ENCODE peak calls at places on chromosome 18, in four cellular contexts. X is A549, H is AG10803, J is neural progenitor cell. M is an unnamed sample.

GRCh38 chr18:12726774-12727550 is 24.1 kb downstream of the PSMG2 start:
- DNase-seq in X (peak), H (peak), J (peak), M (no peak)

GRCh38 chr18:45567123-45567522 is 48.2 kb upstream of the SLC14A2 start:
- DNase-seq in X (no peak), J (no peak), H (peak), M (peak)

GRCh38 chr18:79406708-79407107 is 11.0 kb downstream of the NFATC1 start:
- DNase-seq in J (no peak), X (no peak), H (no peak), M (no peak)

GRCh38 chr18:56168049-56168781 is 470.2 kb downstream of the TXNL1 start:
- DNase-seq in H (peak), X (no peak), J (peak), M (no peak)

GRCh38 chr18:23752363-23752762 is 63.1 kb downstream of the LAMA3 start:
- DNase-seq in J (no peak), X (no peak), H (no peak), M (no peak)

GRCh38 chr18:78726326-78727056 is 253.1 kb upstream of the SALL3 start:
- DNase-seq in H (no peak), X (no peak), J (no peak), M (no peak)

GRCh38 chr18:46199515-46200147 is 95.4 kb downstream of the HAUS1 start:
- DNase-seq in X (peak), J (no peak), H (peak), M (no peak)

GRCh38 chr18:10878703-10879102 is 270.7 kb downstream of the PIEZO2 start:
- DNase-seq in J (no peak), X (no peak), H (no peak), M (no peak)

GRCh38 chr18:68714356-68714706 is 577 bp downstream of the TMX3 start:
- DNase-seq in J (peak), X (peak), H (no peak), M (no peak)

GRCh38 chr18:34767601-34768027 is 57.5 kb downstream of the DTNA start:
- DNase-seq in H (peak), J (no peak), X (no peak), M (no peak)

GRCh38 chr18:78364123-78364522 is 615.5 kb upstream of the SALL3 start:
- DNase-seq in H (no peak), J (no peak), X (no peak), M (no peak)

GRCh38 chr18:48791636-48792105 is 159.1 kb downstream of the SMAD7 start:
- DNase-seq in H (no peak), J (no peak), X (no peak), M (no peak)

GRCh38 chr18:8207996-8208395 is 401.2 kb upstream of the RAB12 start:
- DNase-seq in X (no peak), H (no peak), J (no peak), M (no peak)

GRCh38 chr18:27604583-27604982 is 419.5 kb upstream of the CHST9 start:
- DNase-seq in X (no peak), H (no peak), J (no peak), M (no peak)

GRCh38 chr18:9095297-9096012 is 7.0 kb upstream of the NDUFV2 start:
- DNase-seq in X (no peak), J (no peak), H (no peak), M (no peak)

GRCh38 chr18:75129717-75130477 is 79.0 kb downstream of the PTGR3 start:
- DNase-seq in H (no peak), X (no peak), J (no peak), M (peak)

GRCh38 chr18:49861659-49862058 is 48.3 kb upstream of the ACAA2 start:
- DNase-seq in H (peak), J (peak), X (no peak), M (no peak)

GRCh38 chr18:11689031-11689971 is at the start of gene GNAL:
- DNase-seq in H (peak), X (peak), J (peak), M (peak)

GRCh38 chr18:70363861-70364260 is 75.0 kb downstream of the SOCS6 start:
- DNase-seq in X (no peak), H (peak), J (no peak), M (no peak)

GRCh38 chr18:7177131-7177744 is 53.7 kb upstream of the LRRC30 start:
- DNase-seq in H (peak), X (peak), J (peak), M (peak)

GRCh38 chr18:23283933-23284430 is 148.7 kb downstream of the CABLES1 start:
- DNase-seq in J (no peak), H (peak), X (peak), M (no peak)

GRCh38 chr18:13003466-13003896 is 12.3 kb downstream of the CEP192 start:
- DNase-seq in X (peak), J (peak), H (peak), M (no peak)

GRCh38 chr18:76491436-76491800 is 3.6 kb downstream of the ZNF516 start:
- DNase-seq in X (peak), J (peak), H (peak), M (no peak)

GRCh38 chr18:8706545-8706980 is 1.2 kb downstream of the MTCL1 start:
- DNase-seq in H (no peak), J (peak), X (no peak), M (no peak)

GRCh38 chr18:57780318-57781127 is 22.6 kb downstream of the ATP8B1 start:
- DNase-seq in X (no peak), J (no peak), H (peak), M (no peak)

GRCh38 chr18:68742206-68742605 is 27.3 kb upstream of the TMX3 start:
- DNase-seq in J (no peak), X (no peak), H (peak), M (no peak)

GRCh38 chr18:48036191-48036590 is 105.7 kb upstream of the SMAD2 start:
- DNase-seq in H (no peak), J (no peak), X (no peak), M (peak)

GRCh38 chr18:955379-956066 is 50.9 kb downstream of the ADCYAP1 start:
- DNase-seq in J (no peak), X (no peak), H (no peak), M (no peak)

GRCh38 chr18:49936821-49937220 is 123.5 kb upstream of the ACAA2 start:
- DNase-seq in X (no peak), J (no peak), H (no peak), M (peak)

GRCh38 chr18:32157580-32157979 is 32.3 kb upstream of the MEP1B start:
- DNase-seq in H (no peak), X (no peak), J (no peak), M (no peak)

GRCh38 chr18:5627756-5628511 is 84.1 kb upstream of the EPB41L3 start:
- DNase-seq in J (no peak), X (no peak), H (no peak), M (no peak)

GRCh38 chr18:5628512-5629255 is 84.9 kb upstream of the EPB41L3 start:
- DNase-seq in X (no peak), J (peak), H (peak), M (peak)

GRCh38 chr18:5630766-5631413 is 87.1 kb upstream of the EPB41L3 start:
- DNase-seq in X (no peak), J (no peak), H (no peak), M (no peak)

GRCh38 chr18:5632041-5632440 is 88.2 kb upstream of the EPB41L3 start:
- DNase-seq in X (no peak), J (no peak), H (no peak), M (no peak)

GRCh38 chr18:5630057-5630765 is 86.4 kb upstream of the EPB41L3 start:
- DNase-seq in X (peak), J (peak), H (peak), M (peak)
- H3K4me3 ChIP-seq in X (peak), J (peak), H (peak), M (peak)

GRCh38 chr18:59515147-59515546 is 156.1 kb upstream of the LMAN1 start:
- DNase-seq in J (no peak), X (no peak), H (no peak), M (no peak)
- H3K4me3 ChIP-seq in J (no peak), X (no peak), H (no peak), M (no peak)

GRCh38 chr18:53408271-53408670 is 816.2 kb downstream of the MBD2 start:
- DNase-seq in J (no peak), X (no peak), H (no peak), M (no peak)
- H3K4me3 ChIP-seq in J (no peak), X (no peak), H (no peak), M (no peak)

GRCh38 chr18:43904209-43904837 is 627.0 kb upstream of the SYT4 start:
- DNase-seq in X (no peak), J (no peak), H (no peak), M (no peak)
- H3K4me3 ChIP-seq in X (no peak), J (no peak), H (no peak), M (no peak)

GRCh38 chr18:3214855-3215637 is 4.7 kb downstream of the MYOM1 start:
- DNase-seq in H (no peak), J (no peak), X (no peak), M (no peak)

GRCh38 chr18:3217930-3218647 is 1.7 kb downstream of the MYOM1 start:
- DNase-seq in H (no peak), X (peak), J (no peak), M (no peak)

GRCh38 chr18:3218817-3219216 is 951 bp downstream of the MYOM1 start:
- DNase-seq in X (no peak), J (no peak), H (no peak), M (no peak)

GRCh38 chr18:3219621-3220335 is at the start of gene MYOM1:
- DNase-seq in X (no peak), H (no peak), J (no peak), M (no peak)

DNA sequence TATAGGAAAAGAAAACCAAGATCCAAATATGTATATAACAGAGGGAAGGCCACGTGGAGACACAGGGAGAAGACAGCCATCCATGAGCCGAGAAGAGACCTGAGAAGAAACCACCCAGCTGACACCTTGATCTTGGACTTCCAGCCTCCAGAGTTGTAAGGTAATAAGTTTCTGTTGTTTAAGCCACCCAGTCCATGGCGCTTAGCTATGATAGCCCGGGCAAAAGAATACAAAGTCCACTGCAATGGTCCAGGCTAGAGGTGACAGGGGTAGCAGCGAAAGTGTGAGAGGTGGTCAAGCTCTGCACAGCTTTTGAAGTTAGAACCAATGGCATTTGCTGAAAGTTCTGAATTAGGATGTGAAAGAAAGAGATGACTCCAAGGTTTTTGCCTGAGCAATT is 2.8 kb downstream of the MYOM1 start:
- DNase-seq in H (no peak), J (no peak), X (no peak), M (no peak)
- H3K4me3 ChIP-seq in H (no peak), J (no peak), X (no peak), M (peak)

DNA sequence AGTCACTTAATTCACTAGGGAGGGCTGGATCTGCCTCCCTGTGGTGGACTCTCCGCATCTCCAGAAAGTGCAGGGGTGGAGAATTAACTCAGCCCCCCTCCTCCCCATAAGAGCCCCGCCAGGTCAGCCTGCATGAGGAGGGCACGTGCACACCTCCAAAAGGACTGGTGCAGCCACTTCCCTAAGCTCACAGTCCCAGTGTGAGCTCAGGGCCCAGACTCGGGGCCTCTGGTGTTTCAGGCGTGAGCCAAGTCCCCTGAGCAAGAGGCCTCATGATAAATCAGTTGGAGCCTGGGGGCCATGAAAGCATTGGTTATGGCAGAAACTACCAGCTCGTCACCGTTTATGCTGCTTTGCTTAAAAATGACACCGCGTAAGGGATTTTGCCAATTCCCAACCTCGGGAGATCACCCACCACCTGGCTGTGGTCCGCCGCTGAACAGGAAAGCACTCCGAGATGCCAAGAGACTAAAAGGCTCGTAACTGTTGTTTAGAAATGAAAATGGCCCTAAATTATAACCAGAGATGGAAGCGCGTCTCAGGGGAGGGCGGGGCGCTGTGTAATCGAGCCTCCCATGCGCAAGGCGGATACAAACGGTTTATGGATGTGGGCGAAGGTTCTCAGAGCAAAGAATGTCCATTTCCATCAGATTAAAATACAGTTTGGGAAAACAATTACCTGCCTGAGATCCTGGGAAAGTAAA is 141.6 kb downstream of the BCL2 start:
- DNase-seq in X (no peak), J (no peak), H (no peak), M (no peak)
- H3K4me3 ChIP-seq in X (no peak), J (no peak), H (no peak), M (no peak)

GRCh38 chr18:33316146-33316587 is 124.4 kb downstream of the CCDC178 start:
- DNase-seq in X (no peak), H (no peak), J (peak), M (no peak)
- H3K4me3 ChIP-seq in X (no peak), H (no peak), J (peak), M (no peak)